ENCODE peak calls at places on chromosomes 7 and 10, in ten cellular contexts. S is IMR-90; K is transverse colon; U is ascending aorta; E is lower lobe of right lung; Z is A549; O is CD8-positive, alpha-beta T cell; F is SK-N-SH; V is Calu3; X is astrocyte. T is an unnamed sample.

GRCh38 chr7:2309889-2310331 is 4.3 kb downstream of the SNX8 start:
- DNase-seq in E (no peak), U (no peak), O (no peak), K (no peak), F (no peak), S (peak; percentile 89), X (peak; percentile 96), V (no peak), Z (peak; percentile 78), T (no peak)

GRCh38 chr10:121243003-121243898 is 355.0 kb downstream of the FGFR2 start:
- DNase-seq in E (no peak), Z (no peak), F (no peak), X (peak; percentile 3), K (no peak), O (no peak), V (no peak), U (no peak), S (no peak), T (no peak)

GRCh38 chr7:18509491-18509890 is 13.9 kb downstream of the HDAC9 start:
- DNase-seq in E (no peak), S (peak; percentile 4), K (no peak), X (no peak), V (no peak), F (no peak), O (no peak), U (no peak), Z (no peak), T (no peak)

GRCh38 chr10:49634053-49634660 is 20.3 kb downstream of the CHAT start:
- DNase-seq in Z (no peak), S (no peak), U (no peak), K (no peak), V (no peak), X (no peak), O (no peak), F (no peak), E (peak; percentile 38), T (peak; percentile 7)

GRCh38 chr7:79459381-79459780 is 5.9 kb upstream of the MAGI2 start:
- DNase-seq in Z (no peak), E (no peak), K (no peak), S (peak; percentile 46), X (no peak), O (no peak), U (no peak), V (no peak), F (no peak), T (no peak)

GRCh38 chr7:113487925-113488731 is 369.8 kb upstream of the SMIM30 start:
- DNase-seq in O (no peak), E (peak; percentile 21), K (no peak), V (no peak), X (no peak), U (no peak), S (no peak), F (no peak), Z (no peak), T (no peak)

GRCh38 chr7:13988765-13989137 is 715 bp downstream of the ETV1 start:
- DNase-seq in Z (no peak), V (peak; percentile 47), O (no peak), E (no peak), U (no peak), X (peak; percentile 23), K (no peak), S (peak; percentile 26), F (peak; percentile 24), T (no peak)

GRCh38 chr10:32190890-32191491 is 134.8 kb upstream of the KIF5B start:
- DNase-seq in V (no peak), U (no peak), E (no peak), F (no peak), K (no peak), S (peak; percentile 36), Z (no peak), X (no peak), O (no peak), T (no peak)

GRCh38 chr10:100983868-100984669 is 3.2 kb downstream of the MRPL43 start:
- DNase-seq in K (no peak), S (no peak), F (no peak), E (peak; percentile 26), U (no peak), V (no peak), X (no peak), O (no peak), Z (no peak), T (peak; percentile 16)

GRCh38 chr7:1247527-1248041 is 14.9 kb downstream of the UNCX start:
- DNase-seq in O (no peak), U (no peak), Z (no peak), X (no peak), F (peak; percentile 76), E (no peak), V (no peak), S (no peak), K (no peak), T (no peak)

GRCh38 chr10:112435013-112435619 is 11.6 kb downstream of the ZDHHC6 start:
- DNase-seq in U (no peak), S (peak; percentile 60), V (no peak), X (peak; percentile 15), Z (peak; percentile 20), F (no peak), E (no peak), O (no peak), K (no peak), T (no peak)

DNA sequence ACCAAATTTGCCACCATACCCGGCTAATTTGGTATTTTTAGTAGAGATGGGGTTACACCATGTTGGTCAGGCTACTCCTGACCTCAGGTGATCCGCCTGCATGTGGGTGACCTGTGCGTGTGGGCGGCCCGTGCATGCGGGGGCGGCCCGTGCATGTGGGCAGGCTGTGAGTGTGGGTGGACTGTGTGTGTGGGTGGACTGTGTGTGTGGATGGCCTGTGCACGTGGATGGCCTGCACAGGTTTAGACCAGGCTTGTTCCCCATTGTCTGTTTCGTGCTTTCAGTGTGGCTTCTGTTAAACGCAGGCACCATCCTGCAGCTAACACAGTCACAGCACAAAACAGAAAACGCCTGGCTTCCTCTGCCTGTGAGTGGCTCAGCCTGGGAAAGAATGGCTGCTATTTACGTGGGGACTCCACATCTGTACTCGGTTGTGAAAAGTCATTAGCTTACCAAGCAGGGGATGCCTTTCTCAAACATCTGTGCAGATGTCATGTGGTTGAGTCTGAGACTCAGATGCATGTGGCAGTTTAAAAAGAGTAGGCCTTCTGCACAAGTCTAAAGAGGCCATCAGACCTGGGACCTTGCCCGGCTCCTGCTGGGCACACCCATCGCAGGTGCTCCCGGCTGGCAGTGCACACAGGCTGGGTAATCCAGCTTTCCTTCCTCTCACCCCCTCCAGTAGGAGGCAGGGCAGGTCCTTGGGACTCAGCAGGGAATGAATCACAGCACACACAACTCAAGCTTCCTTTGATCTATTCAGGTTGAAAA is 91.6 kb downstream of the COBL start:
- DNase-seq in V (peak; percentile 86), F (no peak), K (peak; percentile 85), O (no peak), U (no peak), S (no peak), Z (peak; percentile 48), E (peak; percentile 72), X (no peak), T (no peak)
- TF ChIP-seq CTCF in V (peak; percentile 62), F (no peak), K (peak; percentile 47), O (no peak), U (no peak), S (no peak), Z (peak; percentile 39), E (peak; percentile 35), X (no peak), T (no peak)

GRCh38 chr7:28623863-28624262 is 211.5 kb downstream of the CREB5 start:
- DNase-seq in K (no peak), E (no peak), O (no peak), U (no peak), V (no peak), S (no peak), X (no peak), F (peak; percentile 11), Z (no peak), T (no peak)
- TF ChIP-seq CTCF in K (peak; percentile 7), E (no peak), O (no peak), U (no peak), V (peak; percentile 53), S (no peak), X (no peak), F (peak; percentile 24), Z (peak; percentile 54), T (no peak)

GRCh38 chr7:84247591-84247990 is 53.0 kb upstream of the SEMA3A start:
- DNase-seq in K (no peak), F (no peak), X (peak; percentile 89), O (no peak), V (no peak), E (no peak), U (no peak), Z (no peak), S (peak; percentile 91), T (no peak)
- TF ChIP-seq CTCF in K (no peak), F (peak; percentile 22), X (no peak), O (no peak), V (no peak), E (no peak), U (no peak), Z (no peak), S (peak; percentile 38), T (peak; percentile 37)

DNA sequence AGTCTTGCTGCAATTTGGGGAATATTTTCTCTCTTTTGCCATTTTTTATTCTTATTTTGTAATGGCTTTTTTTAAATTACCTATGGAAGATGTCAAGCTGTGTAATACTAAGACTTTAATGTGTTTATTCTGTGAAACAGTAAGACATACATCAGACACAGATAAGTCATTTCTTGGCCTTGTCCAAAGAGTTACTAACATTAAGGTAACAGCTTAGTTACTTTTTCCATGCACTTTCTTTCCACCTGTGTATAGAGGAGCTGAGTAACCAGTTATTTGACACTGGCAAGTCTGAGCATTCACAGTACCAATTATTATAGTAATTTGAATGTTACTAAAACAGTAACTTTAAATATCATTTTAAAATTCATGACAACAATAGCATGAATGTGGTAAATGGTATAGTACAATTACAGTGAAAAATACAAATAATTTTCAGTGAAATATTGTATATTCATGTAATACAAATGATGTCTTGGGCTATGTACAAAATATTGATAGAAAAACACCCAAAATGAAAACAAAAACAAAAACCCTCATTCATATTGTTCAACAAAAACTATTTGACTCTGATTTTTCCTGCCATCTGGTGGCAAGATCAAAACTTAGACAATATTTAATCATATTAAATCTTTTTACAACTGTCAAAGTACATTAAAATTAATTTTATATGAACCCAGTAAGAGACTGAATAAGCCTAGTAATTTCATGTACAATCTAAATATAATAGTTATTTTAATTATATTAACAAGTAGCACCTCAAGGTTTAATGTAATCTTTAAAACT is 259.8 kb upstream of the SEMA3A start:
- DNase-seq in V (no peak), U (no peak), X (no peak), E (no peak), Z (no peak), K (no peak), O (no peak), F (no peak), S (no peak), T (no peak)
- TF ChIP-seq CTCF in V (no peak), U (no peak), X (peak; percentile 8), E (no peak), Z (peak; percentile 24), K (peak; percentile 10), O (no peak), F (peak; percentile 53), S (peak; percentile 25), T (no peak)

GRCh38 chr10:13847201-13847631 is 260.5 kb downstream of the PRPF18 start:
- DNase-seq in E (no peak), X (no peak), O (no peak), K (no peak), S (no peak), V (no peak), F (peak; percentile 56), U (no peak), Z (no peak), T (no peak)
- TF ChIP-seq CTCF in E (no peak), X (no peak), O (no peak), K (no peak), S (no peak), V (no peak), F (no peak), U (no peak), Z (no peak), T (no peak)